ENCODE peak calls at places on chromosomes 13 and 19, in nine cellular contexts. C is spleen, U is psoas muscle, Z is astrocyte of the spinal cord, X is pancreas, H is AG04449, Y is endodermal cell, J is left ventricle myocardium inferior, M is right lobe of liver. T is an unnamed sample.

GRCh38 chr13:29901714-29902631 is 51.6 kb upstream of the UBL3 start:
- DNase-seq in Y (no peak), Z (peak; percentile 95), J (peak; percentile 16), H (peak; percentile 79), C (no peak), M (no peak), X (no peak), U (peak; percentile 58), T (no peak)

GRCh38 chr13:43787998-43788397 is 1.2 kb upstream of the ENOX1 start:
- DNase-seq in Z (peak; percentile 61), M (no peak), Y (no peak), H (no peak), C (no peak), U (no peak), J (no peak), X (no peak), T (no peak)

GRCh38 chr13:28494537-28494860 is 429 bp downstream of the FLT1 start:
- DNase-seq in Z (no peak), Y (no peak), M (no peak), H (no peak), C (no peak), X (no peak), J (no peak), U (no peak), T (no peak)

GRCh38 chr19:7925171-7925837 is 631 bp downstream of the CTXN1 start:
- DNase-seq in U (peak; percentile 85), Z (peak; percentile 68), Y (peak; percentile 98), C (peak; percentile 92), H (no peak), M (peak; percentile 69), J (peak; percentile 50), X (peak; percentile 41), T (peak; percentile 79)

GRCh38 chr19:40489882-40490230 is 23.1 kb downstream of the SPTBN4 start:
- DNase-seq in U (peak; percentile 53), Z (no peak), H (no peak), J (no peak), M (no peak), X (no peak), Y (no peak), C (no peak), T (no peak)

GRCh38 chr13:69970521-69970920 is 137.1 kb upstream of the ATXN8OS start:
- DNase-seq in H (no peak), C (no peak), X (no peak), J (no peak), Z (peak; percentile 10), M (no peak), U (no peak), Y (peak; percentile 49), T (no peak)

GRCh38 chr19:28971011-28971410 is 241.9 kb downstream of the UQCRFS1 start:
- DNase-seq in Y (peak; percentile 15), J (no peak), Z (no peak), H (no peak), X (no peak), C (no peak), M (no peak), U (no peak), T (peak; percentile 32)

GRCh38 chr13:98466634-98467236 is 110.2 kb downstream of the STK24 start:
- DNase-seq in M (no peak), U (no peak), C (no peak), Y (peak; percentile 94), H (no peak), X (no peak), Z (peak; percentile 61), J (no peak), T (no peak)

GRCh38 chr19:12145348-12145747 is 5.2 kb upstream of the ZNF20 start:
- DNase-seq in U (no peak), J (no peak), Y (no peak), C (no peak), M (no peak), Z (no peak), X (no peak), H (no peak), T (no peak)

GRCh38 chr19:5331790-5332189 is 8.8 kb downstream of the PTPRS start:
- DNase-seq in H (no peak), U (no peak), X (no peak), Y (no peak), Z (no peak), J (no peak), M (no peak), C (no peak), T (no peak)

GRCh38 chr19:36009220-36009619 is 607 bp upstream of the SYNE4 start:
- DNase-seq in U (peak; percentile 80), Y (peak; percentile 83), J (peak; percentile 68), H (no peak), Z (peak; percentile 50), X (peak; percentile 58), M (peak; percentile 79), C (peak; percentile 88), T (peak; percentile 83)

GRCh38 chr19:16877581-16877980 is 11.2 kb upstream of the F2RL3 start:
- DNase-seq in H (no peak), M (no peak), C (no peak), J (no peak), U (no peak), X (no peak), Y (no peak), Z (no peak), T (no peak)

GRCh38 chr13:40452741-40453665 is 213.4 kb downstream of the FOXO1 start:
- DNase-seq in U (no peak), C (no peak), Y (no peak), H (no peak), X (no peak), J (no peak), M (no peak), Z (peak; percentile 48), T (no peak)

GRCh38 chr13:67408823-67409222 is 178.7 kb upstream of the PCDH9 start:
- DNase-seq in C (no peak), Y (peak; percentile 70), U (no peak), J (no peak), Z (peak; percentile 59), M (no peak), X (no peak), H (no peak), T (no peak)

GRCh38 chr19:1070931-1071791 is 4.2 kb downstream of the ARHGAP45 start:
- DNase-seq in H (no peak), M (peak; percentile 51), J (no peak), Z (no peak), Y (peak; percentile 81), X (no peak), C (peak; percentile 81), U (peak; percentile 51), T (no peak)
- H3K4me3 ChIP-seq in H (no peak overlapping the region), M (no peak overlapping the region), J (peak overlapping the region; percentile 17), Z (no peak overlapping the region), Y (peak overlapping the region; percentile 23), X (no peak overlapping the region), C (no peak overlapping the region), U (peak overlapping the region; percentile 30), T (no peak overlapping the region)

GRCh38 chr13:103188688-103189326 is 122.6 kb upstream of the SLC10A2 start:
- DNase-seq in Y (no peak), C (no peak), U (no peak), H (no peak), X (no peak), J (no peak), M (no peak), Z (peak; percentile 64), T (no peak)
- TF ChIP-seq CTCF in Y (peak; percentile 88), C (peak; percentile 21), U (peak; percentile 25), H (no peak), X (no peak), J (peak; percentile 71), M (peak; percentile 61), Z (peak; percentile 52), T (no peak)

GRCh38 chr19:1524972-1525325 is 1.1 kb downstream of the PLK5 start:
- DNase-seq in C (no peak), U (no peak), H (no peak), X (no peak), M (no peak), Y (no peak), Z (no peak), J (no peak), T (no peak)

GRCh38 chr19:1525343-1525742 is 1.5 kb downstream of the PLK5 start:
- DNase-seq in X (no peak), J (no peak), C (no peak), Z (no peak), Y (no peak), H (no peak), U (no peak), M (no peak), T (no peak)

GRCh38 chr19:1523412-1524205 is at the start of gene PLK5:
- DNase-seq in H (no peak), M (no peak), X (no peak), Z (no peak), C (no peak), J (no peak), U (no peak), Y (peak; percentile 73), T (no peak)

GRCh38 chr19:1522838-1523237 is 1.0 kb upstream of the PLK5 start:
- DNase-seq in Z (no peak), X (no peak), Y (no peak), H (no peak), U (no peak), C (no peak), M (no peak), J (no peak), T (no peak)

DNA sequence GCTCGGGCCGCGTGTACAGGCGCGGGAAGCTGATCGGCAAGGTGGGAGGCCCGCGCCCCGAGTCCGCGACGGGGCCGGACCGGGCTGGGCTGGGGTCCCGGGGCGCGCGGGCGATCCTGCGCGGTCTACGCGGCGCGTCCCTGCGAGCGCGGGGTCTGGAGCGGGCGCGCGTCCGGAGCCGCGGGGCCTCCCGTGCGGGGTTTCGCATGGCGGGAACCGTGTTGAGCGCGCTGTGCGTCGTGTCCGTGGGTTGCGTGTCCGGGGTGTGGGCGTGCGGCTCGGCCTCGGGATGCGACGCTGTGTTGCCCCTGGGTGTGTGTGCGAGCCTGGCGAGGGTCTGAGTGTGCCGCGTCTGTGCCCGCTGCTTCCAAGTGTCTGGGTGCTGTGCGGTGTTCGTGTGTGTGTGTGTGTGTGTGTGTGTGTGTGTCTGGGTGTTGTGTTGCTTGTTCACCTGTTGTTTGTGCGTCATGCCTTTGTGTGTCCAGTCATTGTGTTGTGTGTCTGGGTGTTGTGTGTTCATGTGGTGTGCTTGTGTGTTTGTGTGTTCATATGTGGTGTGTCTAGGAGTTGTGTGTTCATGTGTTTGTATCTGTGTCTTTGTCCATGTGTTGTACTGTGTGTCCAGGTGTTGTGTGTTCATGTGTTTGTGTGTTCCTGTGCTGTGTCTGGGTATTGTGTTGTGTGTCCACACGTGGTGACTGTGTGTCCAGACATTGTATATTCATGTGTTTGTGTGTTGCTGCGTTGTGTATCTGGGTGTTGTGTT is 512 bp downstream of the PLK5 start:
- DNase-seq in U (no peak), Z (no peak), X (no peak), M (no peak), H (no peak), C (no peak), Y (no peak), J (no peak), T (no peak)
- H3K4me3 ChIP-seq in U (peak overlapping the region; percentile 42), Z (no peak overlapping the region), X (peak overlapping the region; percentile 8), M (no peak overlapping the region), H (no peak overlapping the region), C (no peak overlapping the region), Y (no peak overlapping the region), J (peak overlapping the region; percentile 46), T (peak overlapping the region; percentile 20)

DNA sequence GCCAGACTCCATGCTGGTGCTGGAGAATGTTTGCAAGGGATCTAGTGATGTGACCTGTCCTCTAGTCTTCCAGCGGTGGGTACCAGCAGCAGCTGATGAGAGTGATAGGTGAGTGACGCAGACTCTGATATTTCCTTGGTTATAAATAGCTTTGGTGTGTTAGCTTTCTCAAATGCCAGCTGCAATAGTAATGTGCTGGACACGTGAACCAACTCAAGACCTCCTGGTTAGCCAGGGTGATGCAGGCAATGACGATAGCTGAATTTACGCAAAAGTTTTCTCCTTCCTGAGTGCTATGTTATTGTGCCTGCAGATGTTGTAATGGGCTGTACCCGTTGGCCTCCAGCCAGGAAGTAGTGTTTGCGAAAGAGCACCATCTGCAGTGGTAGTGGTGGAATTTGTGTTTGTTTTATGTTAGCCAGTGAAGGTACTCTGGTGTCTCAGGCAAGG is 129.5 kb downstream of the CYSLTR2 start:
- DNase-seq in Y (no peak), J (peak; percentile 73), Z (peak; percentile 94), M (peak; percentile 84), U (peak; percentile 70), C (peak; percentile 86), H (peak; percentile 94), X (no peak), T (peak; percentile 59)
- TF ChIP-seq CTCF in Y (no peak), J (no peak), Z (no peak), M (no peak), U (no peak), C (no peak), H (no peak), X (no peak), T (no peak)

T was measured in ovary.